ENCODE peak calls at places on chromosomes 16 and 17, in nine cellular contexts. R is brain microvascular endothelial cell, L is NCI-H2081, D is fibroblast of lung, I is right cardiac atrium, X is NCI-H1930, S is HEK293T, T is amniotic stem cell, Z is neuronal stem cell. W is an unnamed sample.

GRCh38 chr16:87045462-87046216 is 271.6 kb downstream of the C16orf95 start:
- DNase-seq in D (no peak), T (no peak), S (no peak), L (no peak), I (no peak), R (no peak), X (no peak), Z (no peak), W (no peak)

GRCh38 chr16:47461598-47462266 is 601 bp downstream of the PHKB start:
- DNase-seq in L (no peak), S (peak; percentile 23), T (no peak), X (no peak), Z (no peak), D (peak; percentile 71), R (peak; percentile 30), I (no peak), W (no peak)

GRCh38 chr16:8963010-8963824 is 489 bp downstream of the USP7 start:
- DNase-seq in S (no peak), R (no peak), I (peak; percentile 71), L (no peak), X (no peak), T (no peak), Z (no peak), D (peak; percentile 22), W (no peak)

GRCh38 chr17:9140550-9141422 is 119.5 kb downstream of the NTN1 start:
- DNase-seq in I (no peak), S (no peak), L (no peak), R (no peak), Z (no peak), D (peak; percentile 23), X (no peak), T (no peak), W (no peak)

GRCh38 chr17:16872836-16873653 is 98.9 kb downstream of the TNFRSF13B start:
- DNase-seq in X (peak; percentile 31), I (no peak), L (peak; percentile 9), D (no peak), T (no peak), R (no peak), S (peak; percentile 77), Z (peak; percentile 35), W (peak; percentile 85)

GRCh38 chr16:31085873-31086628 is 2.7 kb downstream of the PRSS53 start:
- DNase-seq in T (no peak), D (no peak), Z (no peak), R (no peak), X (no peak), S (no peak), I (peak; percentile 39), L (no peak), W (no peak)

GRCh38 chr17:5583426-5584382 is 605 bp downstream of the NLRP1 start:
- DNase-seq in D (no peak), T (no peak), X (no peak), R (no peak), I (peak; percentile 78), S (no peak), L (no peak), Z (no peak), W (no peak)

GRCh38 chr17:77700165-77700881 is 258.2 kb upstream of the TNRC6C start:
- DNase-seq in I (no peak), T (no peak), Z (no peak), L (no peak), X (no peak), D (no peak), R (no peak), S (no peak), W (peak; percentile 44)

GRCh38 chr17:39596543-39597267 is 11.0 kb downstream of the NEUROD2 start:
- DNase-seq in D (no peak), L (no peak), T (no peak), Z (no peak), X (no peak), R (no peak), I (no peak), S (no peak), W (no peak)

GRCh38 chr17:74478369-74479100 is 12.1 kb downstream of the CD300A start:
- DNase-seq in L (no peak), X (no peak), S (no peak), D (no peak), R (no peak), Z (no peak), T (no peak), I (no peak), W (no peak)

GRCh38 chr16:14004031-14004718 is 66.9 kb upstream of the MRTFB start:
- DNase-seq in D (no peak), L (no peak), I (no peak), T (no peak), R (no peak), Z (no peak), S (no peak), X (no peak), W (no peak)

GRCh38 chr17:16887523-16888095 is 84.3 kb downstream of the TNFRSF13B start:
- DNase-seq in D (no peak), Z (no peak), I (no peak), R (no peak), L (no peak), T (no peak), S (no peak), X (no peak), W (no peak)

GRCh38 chr16:86365513-86366040 is 144.8 kb upstream of the FOXF1 start:
- DNase-seq in I (no peak), R (no peak), L (no peak), D (no peak), T (no peak), X (no peak), Z (no peak), S (no peak), W (no peak)